ENCODE peak calls at places on chromosomes 7 and 10, in four cellular contexts. W is lower lobe of right lung, N is choroid plexus epithelial cell, Z is thoracic aorta. Q is an unnamed sample.

GRCh38 chr10:777913-778479 is 88.5 kb upstream of the DIP2C start:
- DNase-seq in N (no peak), Z (no peak), W (no peak), Q (no peak)

GRCh38 chr7:19390795-19391194 is 245.6 kb upstream of the FERD3L start:
- DNase-seq in W (no peak), Z (no peak), N (peak), Q (no peak)

GRCh38 chr7:100563100-100563564 is 10.6 kb downstream of the SAP25 start:
- DNase-seq in W (no peak), Z (no peak), N (no peak), Q (no peak)

GRCh38 chr10:79385392-79385795 is 38.1 kb downstream of the PPIF start:
- DNase-seq in W (no peak), Z (no peak), N (no peak), Q (no peak)

GRCh38 chr10:74156919-74157289 is 5.9 kb downstream of the ADK start:
- DNase-seq in N (peak), W (no peak), Z (no peak), Q (no peak)

GRCh38 chr10:107544706-107545520 is 380.4 kb upstream of the SORCS1 start:
- DNase-seq in Z (no peak), N (peak), W (no peak), Q (no peak)

GRCh38 chr7:137591444-137591843 is 247.9 kb upstream of the PTN start:
- DNase-seq in W (no peak), N (peak), Z (no peak), Q (no peak)

GRCh38 chr7:27129729-27130539 is 623 bp downstream of the HOXA4 start:
- DNase-seq in W (peak), N (no peak), Z (no peak), Q (peak)

GRCh38 chr7:99036531-99037175 is 107.3 kb downstream of the SMURF1 start:
- DNase-seq in Z (no peak), N (peak), W (no peak), Q (no peak)

GRCh38 chr7:3243256-3243655 is 57.8 kb upstream of the SDK1 start:
- DNase-seq in N (no peak), Z (no peak), W (no peak), Q (no peak)

GRCh38 chr7:116169060-116169459 is 41.3 kb upstream of the TES start:
- DNase-seq in W (no peak), N (peak), Z (no peak), Q (no peak)

GRCh38 chr10:68327889-68328786 is 3.7 kb upstream of the HNRNPH3 start:
- DNase-seq in Z (no peak), N (peak), W (no peak), Q (no peak)

GRCh38 chr10:17713133-17713532 is 38.9 kb upstream of the TMEM236 start:
- DNase-seq in Z (no peak), W (no peak), N (peak), Q (no peak)

GRCh38 chr10:58044072-58044471 is 223.6 kb downstream of the IPMK start:
- DNase-seq in Z (no peak), N (peak), W (no peak), Q (no peak)

GRCh38 chr7:26180792-26181198 is 19.8 kb downstream of the HNRNPA2B1 start:
- DNase-seq in N (no peak), W (no peak), Z (no peak), Q (no peak)

GRCh38 chr10:89613582-89613981 is 31.5 kb downstream of the PANK1 start:
- DNase-seq in Z (no peak), W (no peak), N (peak), Q (no peak)

GRCh38 chr10:95279042-95279820 is 11.6 kb downstream of the PDLIM1 start:
- DNase-seq in Z (no peak), N (peak), W (no peak), Q (no peak)

GRCh38 chr7:32167256-32167655 is 97.0 kb upstream of the PDE1C start:
- DNase-seq in W (no peak), Z (no peak), N (no peak), Q (no peak)

GRCh38 chr7:32167815-32168214 is 97.6 kb upstream of the PDE1C start:
- DNase-seq in Z (no peak), W (no peak), N (no peak), Q (no peak)

GRCh38 chr7:32169236-32169635 is 99.0 kb upstream of the PDE1C start:
- DNase-seq in W (no peak), N (no peak), Z (no peak), Q (no peak)

GRCh38 chr7:32171248-32171647 is 101.0 kb upstream of the PDE1C start:
- DNase-seq in W (no peak), N (no peak), Z (no peak), Q (no peak)

GRCh38 chr7:32170838-32171237 is 100.6 kb upstream of the PDE1C start:
- DNase-seq in W (no peak), Z (no peak), N (no peak), Q (no peak)
- TF ChIP-seq CTCF in W (no peak), Z (no peak), N (no peak), Q (no peak)

DNA sequence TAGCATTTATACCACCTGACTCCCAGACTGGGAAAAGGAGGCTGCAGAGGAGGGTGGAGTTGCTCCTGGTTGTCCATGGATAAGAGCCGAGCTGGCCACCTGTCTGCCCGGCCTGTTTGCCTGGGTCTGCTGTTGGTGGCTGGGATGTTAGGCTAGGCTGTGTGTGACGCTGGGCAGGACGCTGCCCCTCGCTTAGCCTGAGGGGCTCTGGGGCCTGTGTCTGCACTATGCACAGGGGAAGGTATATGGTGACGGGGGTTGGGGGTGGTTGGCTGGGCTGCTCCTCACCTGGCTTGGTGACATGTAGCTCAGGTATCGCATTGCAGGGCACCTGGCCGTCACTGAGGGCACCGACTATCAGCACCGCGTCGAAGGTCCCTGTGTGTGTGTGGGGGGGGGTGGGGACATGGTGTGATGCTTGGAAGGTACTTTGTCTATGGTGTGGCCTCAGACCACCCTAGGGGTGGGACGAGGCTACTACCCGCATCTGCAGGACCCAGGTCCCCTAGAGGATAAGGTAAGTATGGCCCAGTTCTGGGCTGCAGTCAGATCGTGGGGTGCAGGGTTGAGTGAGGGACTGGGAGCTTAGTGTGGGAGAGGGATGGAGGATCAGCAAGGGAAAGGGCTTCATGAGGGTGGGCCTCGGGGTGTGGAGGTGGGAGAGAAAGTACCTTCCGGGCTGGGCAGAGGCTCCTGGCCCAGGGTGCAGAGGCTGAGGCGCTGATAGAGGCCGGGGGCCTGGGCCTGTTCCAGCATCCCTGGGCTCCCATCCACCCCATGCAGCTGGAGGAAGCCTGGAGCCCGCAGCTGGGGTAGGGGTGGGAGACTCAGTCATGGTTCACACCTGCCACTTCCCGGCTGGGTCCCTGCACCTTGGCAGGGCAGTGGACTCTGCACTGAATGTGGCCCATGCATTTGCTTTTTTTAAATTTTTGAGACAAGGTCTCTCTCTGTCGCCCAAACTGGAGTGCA is 2.3 kb downstream of the METTL27 start:
- DNase-seq in W (no peak), N (no peak), Z (no peak), Q (no peak)
- TF ChIP-seq CTCF in W (no peak), N (no peak), Z (no peak), Q (no peak)

GRCh38 chr10:6601224-6601805 is 21.2 kb upstream of the PRKCQ start:
- DNase-seq in N (no peak), W (no peak), Z (no peak), Q (no peak)
- TF ChIP-seq CTCF in N (no peak), W (no peak), Z (no peak), Q (no peak)

DNA sequence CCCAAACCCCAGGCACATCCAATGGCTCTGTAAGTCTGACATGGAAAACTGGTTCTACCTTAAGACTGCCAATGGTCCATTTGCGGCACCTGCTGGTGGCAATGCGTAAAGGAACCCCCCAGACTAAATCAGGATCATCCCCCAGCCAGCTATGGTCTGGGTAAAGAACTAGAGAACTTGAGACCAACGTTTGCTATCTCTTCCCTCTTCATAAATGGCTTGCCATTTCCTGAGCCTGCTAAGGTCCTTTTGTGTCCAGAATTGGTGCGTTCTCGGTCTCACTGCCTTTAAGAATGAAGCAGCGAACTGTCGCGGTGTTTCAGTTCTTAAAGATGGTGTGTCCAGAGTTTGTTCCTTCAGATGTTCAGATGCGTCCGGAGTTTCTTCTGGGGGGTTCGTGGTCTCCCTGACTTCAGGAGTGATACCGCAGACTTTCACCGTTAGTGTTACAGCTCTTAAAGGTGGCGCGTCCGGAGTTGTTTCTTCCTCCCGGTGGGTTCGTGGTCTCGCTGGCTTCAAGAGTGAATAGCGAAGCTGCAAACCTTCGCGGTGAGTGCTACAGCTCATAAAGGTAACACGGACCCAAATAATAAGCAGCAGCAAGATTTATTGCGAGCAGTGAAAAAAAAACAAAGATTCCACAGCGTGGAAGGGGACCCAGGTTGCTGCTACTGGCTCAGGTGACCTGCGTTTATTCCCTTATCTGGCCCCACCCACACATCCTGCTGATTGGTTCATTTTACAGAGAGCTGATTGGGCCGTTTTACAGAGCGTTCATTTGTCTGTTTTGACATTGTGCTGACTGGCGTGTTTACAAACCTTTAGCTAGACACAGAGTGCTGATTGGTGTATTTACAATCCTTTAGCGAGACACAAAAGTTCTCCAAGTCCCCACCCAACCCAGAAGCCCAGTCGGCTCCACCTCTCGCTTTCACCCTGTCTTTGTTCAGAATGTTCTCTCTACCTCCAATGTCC is 95.4 kb downstream of the ELMO1 start:
- DNase-seq in N (no peak), W (no peak), Z (no peak), Q (no peak)
- TF ChIP-seq CTCF in N (no peak), W (peak), Z (no peak), Q (no peak)

GRCh38 chr7:106552645-106553445 is 108.1 kb downstream of the CCDC71L start:
- DNase-seq in W (no peak), N (no peak), Z (no peak), Q (no peak)

GRCh38 chr7:106548491-106548890 is 112.5 kb downstream of the CCDC71L start:
- DNase-seq in W (no peak), Z (no peak), N (no peak), Q (no peak)

GRCh38 chr7:106553446-106553836 is 107.5 kb downstream of the CCDC71L start:
- DNase-seq in W (no peak), Z (no peak), N (no peak), Q (no peak)
- TF ChIP-seq CTCF in W (no peak), Z (no peak), N (no peak), Q (no peak)

GRCh38 chr10:113213041-113213440 is 263.0 kb downstream of the TCF7L2 start:
- DNase-seq in W (no peak), Z (no peak), N (no peak), Q (no peak)

GRCh38 chr10:113219446-113219845 is 269.4 kb downstream of the TCF7L2 start:
- DNase-seq in W (no peak), Z (no peak), N (no peak), Q (no peak)

GRCh38 chr10:113214331-113214730 is 264.3 kb downstream of the TCF7L2 start:
- DNase-seq in Z (no peak), N (no peak), W (no peak), Q (no peak)

GRCh38 chr10:113221756-113222168 is 271.7 kb downstream of the TCF7L2 start:
- DNase-seq in N (peak), Z (no peak), W (no peak), Q (no peak)

DNA sequence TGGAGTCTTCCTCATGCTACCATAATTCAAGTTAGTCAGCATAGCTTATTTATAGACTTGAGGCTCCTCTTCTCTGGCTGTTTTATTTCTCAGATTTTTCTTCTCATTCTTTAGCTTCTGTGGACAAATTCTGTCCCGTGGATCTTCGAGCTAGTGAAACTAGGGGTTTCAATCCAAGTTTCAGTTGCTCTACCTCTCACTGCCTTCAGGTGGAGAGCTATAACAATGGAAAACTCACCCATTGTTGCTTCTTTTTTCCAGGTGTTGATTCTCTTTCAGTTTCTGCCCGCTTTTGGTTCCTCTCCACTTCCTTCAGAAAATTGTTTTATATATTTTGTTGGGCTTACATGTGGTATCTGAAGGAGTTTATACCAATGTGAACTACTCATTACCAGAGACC is 266.0 kb downstream of the TCF7L2 start:
- DNase-seq in W (no peak), Z (no peak), N (no peak), Q (no peak)
- TF ChIP-seq CTCF in W (no peak), Z (no peak), N (peak), Q (no peak)

GRCh38 chr10:29659770-29660097 is 25.0 kb upstream of the SVIL start:
- DNase-seq in W (no peak), Z (no peak), N (no peak), Q (no peak)

GRCh38 chr10:29663718-29664117 is 28.9 kb upstream of the SVIL start:
- DNase-seq in Z (no peak), W (no peak), N (no peak), Q (no peak)

GRCh38 chr10:29657719-29658274 is 23.0 kb upstream of the SVIL start:
- DNase-seq in W (no peak), N (no peak), Z (no peak), Q (no peak)

GRCh38 chr10:29656451-29656992 is 21.8 kb upstream of the SVIL start:
- DNase-seq in N (no peak), Z (no peak), W (no peak), Q (no peak)

GRCh38 chr10:29658984-29659769 is 24.4 kb upstream of the SVIL start:
- DNase-seq in W (peak), Z (no peak), N (peak), Q (no peak)
- TF ChIP-seq CTCF in W (peak), Z (peak), N (peak), Q (no peak)

GRCh38 chr7:5430612-5430947 is 6.9 kb upstream of the TNRC18 start:
- DNase-seq in W (no peak), N (no peak), Z (no peak), Q (no peak)

GRCh38 chr7:5426226-5426475 is 2.5 kb upstream of the TNRC18 start:
- DNase-seq in Z (no peak), N (peak), W (no peak), Q (no peak)

GRCh38 chr7:5429857-5430611 is 6.4 kb upstream of the TNRC18 start:
- DNase-seq in Z (no peak), W (peak), N (peak), Q (no peak)

GRCh38 chr7:5429253-5429856 is 5.7 kb upstream of the TNRC18 start:
- DNase-seq in Z (no peak), N (peak), W (peak), Q (no peak)

GRCh38 chr7:5428470-5429252 is 5.0 kb upstream of the TNRC18 start:
- DNase-seq in N (peak), W (peak), Z (no peak), Q (no peak)
- TF ChIP-seq CTCF in N (peak), W (peak), Z (no peak), Q (no peak)

Q was measured in omental fat pad.